ENCODE peak calls at places on chromosomes 13 and 19, in five cellular contexts. L is AG09309, A is vagina, S is fibroblast of pulmonary artery, Q is psoas muscle. W is an unnamed sample.

GRCh38 chr19:1469936-1470863 is 8.8 kb downstream of the C19orf25 start:
- DNase-seq in A (no peak), L (no peak), S (no peak), Q (peak), W (no peak)

GRCh38 chr13:23753523-23753922 is 135.7 kb downstream of the MIPEP start:
- DNase-seq in L (no peak), S (peak), Q (no peak), A (no peak), W (no peak)

GRCh38 chr19:6590458-6591319 is at the start of gene CD70:
- DNase-seq in L (no peak), Q (no peak), A (no peak), S (no peak), W (no peak)

GRCh38 chr13:101522607-101523006 is 70.1 kb downstream of the ITGBL1 start:
- DNase-seq in A (no peak), Q (no peak), S (no peak), L (no peak), W (no peak)

GRCh38 chr13:102376314-102376713 is 25.5 kb downstream of the FGF14 start:
- DNase-seq in A (no peak), S (no peak), L (no peak), Q (no peak), W (no peak)

GRCh38 chr13:93534181-93534700 is 307.6 kb downstream of the GPC6 start:
- DNase-seq in Q (no peak), A (no peak), S (peak), L (no peak), W (no peak)

GRCh38 chr19:18029617-18030338 is 21.8 kb downstream of the ARRDC2 start:
- DNase-seq in A (no peak), S (peak), L (no peak), Q (peak), W (no peak)

GRCh38 chr19:8897106-8897505 is 64.9 kb downstream of the MBD3L1 start:
- DNase-seq in A (no peak), L (no peak), Q (no peak), S (no peak), W (no peak)

GRCh38 chr13:80877944-80878241 is 537.0 kb upstream of the SPRY2 start:
- DNase-seq in L (no peak), S (no peak), Q (no peak), A (no peak), W (no peak)

GRCh38 chr13:77506874-77507273 is 28.6 kb upstream of the SCEL start:
- DNase-seq in L (no peak), S (no peak), Q (no peak), A (no peak), W (no peak)

GRCh38 chr13:39803156-39803555 is 147.7 kb downstream of the COG6 start:
- DNase-seq in L (no peak), Q (no peak), S (no peak), A (no peak), W (no peak)

GRCh38 chr13:94825507-94825906 is 113.2 kb upstream of the SOX21 start:
- DNase-seq in Q (peak), A (no peak), S (peak), L (no peak), W (no peak)

GRCh38 chr13:83168575-83168974 is 713.7 kb downstream of the SLITRK1 start:
- DNase-seq in Q (no peak), L (no peak), A (no peak), S (no peak), W (peak)

GRCh38 chr19:3985643-3986259 is 488 bp upstream of the EEF2 start:
- DNase-seq in A (no peak), L (no peak), Q (no peak), S (no peak), W (no peak)

GRCh38 chr19:6705931-6706632 is 14.4 kb downstream of the C3 start:
- DNase-seq in L (no peak), Q (no peak), A (no peak), S (no peak), W (no peak)

GRCh38 chr13:102816633-102817032 is 17.7 kb downstream of the BIVM start:
- DNase-seq in L (no peak), S (no peak), Q (no peak), A (no peak), W (no peak)

GRCh38 chr19:37698216-37698615 is 21.3 kb downstream of the ZNF607 start:
- DNase-seq in L (no peak), S (no peak), A (no peak), Q (no peak), W (no peak)

GRCh38 chr19:53432088-53432661 is 391 bp downstream of the ZNF761 start:
- DNase-seq in Q (peak), S (peak), L (no peak), A (no peak), W (no peak)

GRCh38 chr19:18230941-18231734 is 4.9 kb upstream of the PDE4C start:
- DNase-seq in Q (no peak), L (no peak), S (no peak), A (no peak), W (no peak)

GRCh38 chr19:7658219-7658686 is 10.6 kb upstream of the RETN start:
- DNase-seq in L (no peak), S (no peak), A (no peak), Q (no peak), W (no peak)

GRCh38 chr13:50393641-50394040 is 378.4 kb downstream of the KCNRG start:
- DNase-seq in Q (no peak), A (no peak), L (no peak), S (peak), W (no peak)

GRCh38 chr13:41960195-41960699 is 662 bp downstream of the VWA8 start:
- DNase-seq in S (peak), A (no peak), L (no peak), Q (no peak), W (no peak)

GRCh38 chr19:4867534-4868285 is at the start of gene PLIN3:
- DNase-seq in Q (peak), A (no peak), L (peak), S (peak), W (peak)

GRCh38 chr13:49858183-49858856 is 65.8 kb upstream of the KPNA3 start:
- DNase-seq in L (peak), S (peak), A (no peak), Q (no peak), W (peak)

GRCh38 chr19:30046522-30046921 is 104.5 kb downstream of the URI1 start:
- DNase-seq in A (no peak), S (peak), Q (no peak), L (no peak), W (no peak)

GRCh38 chr13:32901994-32902780 is 114.0 kb upstream of the KL start:
- DNase-seq in Q (peak), S (no peak), A (no peak), L (no peak), W (no peak)

GRCh38 chr13:32903720-32904119 is 112.5 kb upstream of the KL start:
- DNase-seq in A (no peak), L (no peak), S (no peak), Q (no peak), W (no peak)

GRCh38 chr13:32904271-32904670 is 112.0 kb upstream of the KL start:
- DNase-seq in S (no peak), L (no peak), A (no peak), Q (no peak), W (no peak)

GRCh38 chr13:32905063-32905863 is 111.0 kb upstream of the KL start:
- DNase-seq in L (no peak), A (no peak), S (no peak), Q (no peak), W (no peak)

DNA sequence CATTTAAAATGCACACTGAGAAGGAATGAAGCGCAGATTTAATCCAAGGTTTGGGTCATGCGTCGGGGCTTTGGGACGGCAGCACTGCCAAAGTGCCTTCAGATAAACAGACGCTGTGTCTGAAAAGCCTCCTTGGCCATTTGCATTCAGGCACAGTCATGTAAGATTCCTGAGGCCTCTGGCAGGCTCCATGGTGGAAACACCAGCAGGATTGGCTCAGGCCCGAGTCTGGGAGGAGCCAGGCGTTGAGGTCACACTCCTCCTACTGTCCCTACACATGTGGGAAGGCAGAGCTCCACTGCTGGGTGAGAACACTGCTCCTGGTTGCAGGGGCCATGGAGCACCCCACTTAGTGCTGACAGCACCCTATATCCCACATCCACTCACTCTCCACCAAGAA is 113.3 kb upstream of the KL start:
- DNase-seq in A (no peak), Q (peak), L (no peak), S (peak), W (no peak)
- H3K4me3 ChIP-seq in A (no peak), Q (peak), L (no peak), S (no peak), W (no peak)

DNA sequence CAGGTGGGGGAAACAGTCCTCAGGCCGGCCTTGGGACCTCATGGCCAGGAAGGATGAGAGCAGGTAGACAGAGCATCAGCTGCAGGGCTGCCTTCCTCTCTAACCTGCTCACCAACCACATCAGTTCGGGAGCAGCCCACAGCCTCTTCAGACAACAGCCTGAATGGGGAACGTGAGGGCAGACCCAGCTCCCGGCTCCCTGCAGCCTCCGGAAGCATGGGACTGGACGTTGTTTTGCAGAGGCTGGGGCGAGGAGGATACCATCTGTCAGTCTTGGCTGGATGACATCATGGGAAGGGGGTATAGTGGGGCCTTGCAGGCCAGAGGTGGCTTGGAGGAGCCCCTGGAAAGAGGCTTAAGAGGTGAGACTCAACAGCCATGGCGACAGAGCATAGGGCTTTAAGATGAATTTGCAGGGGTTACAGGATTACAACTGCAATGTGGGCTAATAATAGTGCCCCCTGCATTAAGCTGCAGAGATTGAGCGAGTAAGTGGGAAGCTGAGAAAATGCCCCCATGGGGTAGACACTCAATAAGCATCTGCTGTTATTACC is 1.5 kb downstream of the FXYD3 start:
- DNase-seq in L (no peak), S (no peak), Q (no peak), A (no peak), W (no peak)
- TF ChIP-seq CTCF in L (no peak), S (no peak), Q (no peak), A (no peak), W (no peak)

GRCh38 chr13:75787249-75787940 is 151.3 kb downstream of the LMO7 start:
- DNase-seq in A (no peak), Q (no peak), L (no peak), S (peak), W (no peak)

GRCh38 chr13:75788494-75788991 is 152.4 kb downstream of the LMO7 start:
- DNase-seq in Q (peak), A (no peak), S (peak), L (peak), W (peak)

GRCh38 chr13:75790198-75790970 is 154.3 kb downstream of the LMO7 start:
- DNase-seq in S (no peak), A (no peak), L (no peak), Q (no peak), W (no peak)

GRCh38 chr13:75792526-75793187 is 156.5 kb downstream of the LMO7 start:
- DNase-seq in A (no peak), Q (no peak), S (peak), L (no peak), W (no peak)

GRCh38 chr13:75789451-75790197 is 153.5 kb downstream of the LMO7 start:
- DNase-seq in S (peak), A (no peak), Q (no peak), L (no peak), W (no peak)
- H3K4me3 ChIP-seq in S (no peak), A (no peak), Q (peak), L (no peak), W (no peak)

DNA sequence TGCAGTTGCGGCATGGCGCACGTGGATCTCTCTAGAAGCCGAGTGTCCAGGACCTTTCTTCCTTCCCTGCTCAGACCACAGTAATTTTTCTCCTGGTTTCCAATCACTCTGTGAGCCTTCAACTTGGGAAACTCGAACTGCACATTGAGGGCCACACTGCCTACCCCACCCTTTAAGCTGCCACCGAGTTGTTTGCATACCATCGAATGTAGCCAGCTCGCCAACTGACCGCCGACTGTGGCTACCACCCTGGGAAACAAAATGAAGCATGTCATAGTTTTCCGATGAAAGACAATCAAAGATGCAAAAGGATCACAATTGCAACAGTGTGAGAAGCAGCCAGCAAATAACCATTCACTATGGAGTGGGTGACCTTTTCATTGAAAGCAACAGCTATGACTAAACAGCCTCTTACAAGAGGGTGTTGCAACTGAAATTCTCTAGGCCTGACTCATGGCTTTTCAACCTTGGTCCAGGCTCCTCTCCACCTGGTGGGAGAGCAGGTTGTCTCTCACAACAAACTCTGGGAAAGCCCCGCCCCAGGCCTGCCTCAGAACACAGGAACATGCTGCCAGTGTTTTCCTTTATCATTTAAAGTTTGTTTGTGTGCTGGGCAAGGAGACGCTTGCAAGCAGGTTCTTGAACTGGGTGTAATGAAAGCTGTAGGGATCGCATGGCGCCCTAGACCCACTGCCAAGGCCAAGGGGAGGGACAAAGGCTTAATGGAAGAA is 141.7 kb upstream of the SERP2 start:
- DNase-seq in S (peak), Q (peak), L (peak), A (no peak), W (peak)
- TF ChIP-seq CTCF in S (peak), Q (peak), L (peak), A (no peak), W (no peak)

GRCh38 chr19:33376931-33377557 is 3.5 kb downstream of the CEBPG start:
- DNase-seq in S (no peak), A (no peak), L (no peak), Q (no peak), W (no peak)
- H3K4me3 ChIP-seq in S (no peak), A (no peak), L (no peak), Q (no peak), W (no peak)

GRCh38 chr13:30934381-30934780 is 1.9 kb downstream of the TEX26 start:
- DNase-seq in A (no peak), S (no peak), L (no peak), Q (no peak), W (no peak)
- TF ChIP-seq CTCF in A (no peak), S (peak), L (peak), Q (no peak), W (peak)

GRCh38 chr19:48554385-48555091 is 2.6 kb downstream of the SULT2B1 start:
- DNase-seq in L (no peak), A (no peak), S (no peak), Q (no peak), W (no peak)

GRCh38 chr19:48558018-48558684 is 6.2 kb downstream of the SULT2B1 start:
- DNase-seq in S (peak), Q (no peak), A (no peak), L (no peak), W (no peak)

GRCh38 chr19:48556163-48556562 is 4.2 kb downstream of the SULT2B1 start:
- DNase-seq in S (peak), L (no peak), Q (no peak), A (no peak), W (no peak)

GRCh38 chr19:48553676-48554384 is 1.9 kb downstream of the SULT2B1 start:
- DNase-seq in A (no peak), L (no peak), S (peak), Q (peak), W (no peak)

GRCh38 chr19:48556825-48557224 is 4.9 kb downstream of the SULT2B1 start:
- DNase-seq in S (no peak), L (no peak), Q (no peak), A (no peak), W (no peak)
- H3K4me3 ChIP-seq in S (no peak), L (no peak), Q (no peak), A (no peak), W (no peak)

GRCh38 chr19:41701401-41702075 is 6.9 kb upstream of the CEACAM5 start:
- DNase-seq in A (peak), Q (no peak), L (no peak), S (no peak), W (no peak)
- TF ChIP-seq CTCF in A (no peak), Q (no peak), L (no peak), S (no peak), W (no peak)